ENCODE peak calls at places on chromosomes 3 and 15, in nine cellular contexts. G, X, C, H, L, B, E, O and N are unnamed samples.

GRCh38 chr15:93719941-93720351 is 511.4 kb upstream of the MCTP2 start:
- DNase-seq in X (peak; percentile 7), G (no peak), O (no peak), E (no peak), L (no peak), B (no peak), C (no peak), H (no peak), N (no peak)

GRCh38 chr3:194220776-194221735 is 85.1 kb downstream of the HES1 start:
- DNase-seq in H (no peak), L (no peak), B (no peak), E (no peak), C (no peak), G (no peak), O (no peak), X (no peak), N (peak; percentile 40)

GRCh38 chr3:124600765-124601164 is 129.5 kb upstream of the UMPS start:
- DNase-seq in O (no peak), G (no peak), C (no peak), X (no peak), B (no peak), H (no peak), E (no peak), L (no peak), N (peak; percentile 79)

GRCh38 chr3:5840091-5840490 is 652.6 kb downstream of the EDEM1 start:
- DNase-seq in E (no peak), X (no peak), G (no peak), L (no peak), H (no peak), B (no peak), O (no peak), C (no peak), N (no peak)

GRCh38 chr3:72336114-72336651 is 512.1 kb downstream of the SHQ1 start:
- DNase-seq in X (no peak), B (no peak), C (no peak), H (no peak), L (no peak), G (no peak), E (no peak), O (no peak), N (no peak)

GRCh38 chr3:14598143-14598569 is 53.4 kb upstream of the CCDC174 start:
- DNase-seq in B (peak; percentile 96), C (no peak), E (peak; percentile 14), L (no peak), O (peak; percentile 59), X (peak; percentile 66), H (peak; percentile 1), G (peak; percentile 73), N (peak; percentile 12)

GRCh38 chr3:8776406-8776805 is 7.0 kb upstream of the OXTR start:
- DNase-seq in B (peak; percentile 86), G (peak; percentile 33), O (no peak), C (no peak), L (no peak), E (no peak), X (peak; percentile 50), H (no peak), N (no peak)

GRCh38 chr15:89912145-89912673 is 543 bp downstream of the ARPIN start:
- DNase-seq in L (no peak), E (no peak), C (peak; percentile 35), B (peak; percentile 95), H (no peak), X (peak; percentile 49), G (peak; percentile 59), O (no peak), N (peak; percentile 37)

GRCh38 chr15:99618941-99619411 is 53.2 kb downstream of the MEF2A start:
- DNase-seq in L (no peak), X (peak; percentile 5), B (no peak), E (no peak), O (no peak), H (no peak), G (peak; percentile 8), C (no peak), N (peak; percentile 27)

GRCh38 chr3:111616417-111617105 is 21.4 kb upstream of the ZBED2 start:
- DNase-seq in E (no peak), H (peak; percentile 67), C (no peak), G (no peak), X (peak; percentile 11), O (peak; percentile 61), B (peak; percentile 49), L (no peak), N (no peak)

GRCh38 chr3:127395663-127396320 is 107.9 kb upstream of the PRR20G start:
- DNase-seq in H (no peak), G (no peak), L (no peak), C (peak; percentile 1), X (no peak), E (no peak), B (no peak), O (no peak), N (no peak)

GRCh38 chr3:44468572-44469520 is 8.6 kb downstream of the ZNF445 start:
- DNase-seq in G (no peak), H (no peak), O (no peak), X (no peak), B (no peak), E (no peak), L (no peak), C (no peak), N (peak; percentile 16)

GRCh38 chr15:23422946-23423708 is 23.9 kb downstream of the GOLGA6L2 start:
- DNase-seq in O (no peak), X (no peak), E (no peak), B (no peak), G (no peak), L (no peak), H (no peak), C (no peak), N (peak; percentile 41)

GRCh38 chr3:156150434-156151066 is 30.2 kb downstream of the KCNAB1 start:
- DNase-seq in X (peak; percentile 56), O (no peak), G (peak; percentile 52), B (peak; percentile 82), L (no peak), H (no peak), C (no peak), E (peak; percentile 22), N (peak; percentile 10)

GRCh38 chr15:87349181-87349580 is 907.4 kb downstream of the NTRK3 start:
- DNase-seq in G (no peak), E (no peak), L (no peak), C (no peak), B (no peak), O (no peak), H (no peak), X (no peak), N (no peak)